ENCODE peak calls at places on chromosomes 1 and 21, in five cellular contexts. U is adrenal gland, S is HCT116, R is tibial nerve, M is fibroblast of lung. V is an unnamed sample. For H3K36me3 and H3K4me1, the result is how much of the 10 kb centered on the place peaks cover.

GRCh38 chr1:43423672-43424550 is 29.8 kb downstream of the HYI start:
- DNase-seq in M (no peak), U (no peak), R (no peak), S (peak), V (no peak)

GRCh38 chr1:10980841-10981727 is 31.4 kb upstream of the TARDBP start:
- DNase-seq in U (peak), M (peak), S (no peak), R (peak), V (no peak)

GRCh38 chr1:65147424-65148177 is 402 bp upstream of the AK4 start:
- DNase-seq in M (no peak), S (no peak), U (peak), R (no peak), V (no peak)

GRCh38 chr1:69648486-69648885 is 80.8 kb downstream of the LRRC7 start:
- DNase-seq in S (no peak), R (no peak), U (no peak), M (peak), V (no peak)

GRCh38 chr1:152517237-152517811 is 3.0 kb downstream of the CRCT1 start:
- DNase-seq in U (no peak), R (no peak), M (no peak), S (peak), V (no peak)

GRCh38 chr21:42309753-42310213 is 5.4 kb downstream of the TFF3 start:
- DNase-seq in S (peak), U (peak), M (peak), R (no peak), V (no peak)

GRCh38 chr1:108557311-108557710 is 2.6 kb upstream of the EEIG2 start:
- DNase-seq in M (no peak), U (no peak), S (no peak), R (no peak), V (no peak)

GRCh38 chr1:91325456-91325855 is 79.2 kb downstream of the HFM1 start:
- DNase-seq in S (no peak), R (no peak), U (no peak), M (no peak), V (no peak)

GRCh38 chr1:170881268-170882265 is 53.8 kb upstream of the MROH9 start:
- DNase-seq in S (peak), U (peak), M (peak), R (no peak), V (no peak)

GRCh38 chr1:7500381-7501258 is 270.5 kb upstream of the VAMP3 start:
- DNase-seq in M (no peak), R (no peak), U (no peak), S (no peak), V (no peak)

GRCh38 chr1:173856014-173856413 is 11.8 kb downstream of the GAS5 start:
- DNase-seq in U (no peak), S (no peak), R (no peak), M (no peak), V (no peak)

GRCh38 chr1:173861731-173862145 is 6.1 kb downstream of the GAS5 start:
- DNase-seq in U (no peak), R (no peak), S (no peak), M (no peak), V (no peak)

GRCh38 chr1:173856903-173857302 is 10.9 kb downstream of the GAS5 start:
- DNase-seq in U (no peak), M (no peak), R (no peak), S (no peak), V (no peak)

GRCh38 chr1:173860065-173860464 is 7.7 kb downstream of the GAS5 start:
- DNase-seq in R (no peak), M (no peak), S (no peak), U (no peak), V (no peak)

GRCh38 chr1:173857363-173857917 is 10.3 kb downstream of the GAS5 start:
- DNase-seq in S (no peak), R (no peak), U (no peak), M (no peak), V (no peak)
- H3K36me3 ChIP-seq in S (under half), R (half or more), U (under half), M (under half), V (under half)

DNA sequence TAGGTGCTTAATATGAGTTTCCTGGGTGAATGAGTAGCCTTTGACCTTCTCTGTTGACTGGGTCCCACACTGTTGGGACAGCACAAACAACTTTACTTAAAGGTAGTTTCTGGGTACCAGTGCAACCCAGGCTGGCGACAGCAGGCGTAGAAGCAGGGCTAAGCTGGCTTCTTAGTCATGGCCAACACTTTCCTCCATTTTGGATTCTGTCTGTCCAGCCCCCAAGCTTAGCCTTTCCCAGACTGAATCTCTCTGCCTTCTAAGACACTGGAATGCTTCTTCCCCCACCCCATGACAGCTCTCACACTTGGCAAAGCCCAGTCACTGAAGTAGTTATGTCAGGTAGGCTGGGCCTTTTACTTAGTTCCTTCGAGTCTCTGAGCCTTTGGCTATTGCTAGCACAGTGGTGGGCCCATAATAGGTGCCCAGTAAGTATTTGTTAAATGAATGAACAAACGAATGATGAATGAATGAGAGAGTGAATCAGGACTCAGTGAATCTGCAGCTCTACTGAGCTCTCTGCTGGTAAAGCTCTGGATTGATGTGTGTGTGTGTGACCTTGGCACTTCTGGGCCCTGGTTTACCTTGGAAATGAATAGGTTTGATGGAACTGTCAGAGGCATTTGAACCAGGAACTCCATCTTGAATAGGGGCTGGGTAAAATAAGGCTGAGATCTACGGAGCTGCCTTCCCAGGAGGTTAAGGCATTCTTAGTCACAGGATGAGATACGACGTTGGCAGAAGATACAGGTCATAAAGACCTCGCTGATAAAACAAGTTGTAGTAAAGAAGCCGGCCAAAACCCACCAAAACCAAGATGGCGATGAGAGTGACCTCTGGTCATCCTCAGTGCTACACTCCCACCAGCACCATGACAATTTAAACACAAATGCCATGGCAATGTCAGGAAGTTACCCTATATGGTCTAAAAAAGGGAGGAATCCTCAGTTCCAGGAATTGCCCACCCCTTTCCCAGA is 37.4 kb upstream of the ID3 start:
- DNase-seq in U (no peak), S (no peak), R (no peak), M (no peak), V (no peak)
- H3K4me1 ChIP-seq in U (under half), S (under half), R (under half), M (under half), V (under half)

GRCh38 chr1:222629921-222630535 is 12.1 kb downstream of the MIA3 start:
- DNase-seq in R (no peak), U (no peak), M (no peak), S (no peak), V (no peak)

GRCh38 chr1:222627232-222627631 is 9.3 kb downstream of the MIA3 start:
- DNase-seq in U (no peak), S (no peak), M (no peak), R (no peak), V (no peak)

GRCh38 chr1:222634180-222635013 is 16.5 kb downstream of the MIA3 start:
- DNase-seq in R (no peak), M (peak), S (peak), U (peak), V (no peak)

GRCh38 chr1:222631611-222632208 is 13.8 kb downstream of the MIA3 start:
- DNase-seq in R (no peak), M (no peak), S (no peak), U (no peak), V (no peak)

GRCh38 chr1:222632749-222633148 is 14.9 kb downstream of the MIA3 start:
- DNase-seq in U (no peak), M (no peak), R (no peak), S (no peak), V (no peak)
- H3K4me3 ChIP-seq in U (no peak), M (no peak), R (no peak), S (no peak), V (no peak)

GRCh38 chr1:77824694-77825355 is 45.4 kb downstream of the MIGA1 start:
- DNase-seq in R (no peak), U (no peak), M (no peak), S (no peak), V (no peak)
- H3K36me3 ChIP-seq in R (under half), U (under half), M (under half), S (under half), V (under half)

GRCh38 chr1:28260803-28261174 is 1.5 kb downstream of the SESN2 start:
- DNase-seq in R (no peak), M (no peak), U (no peak), S (no peak), V (no peak)
- H3K4me1 ChIP-seq in R (under half), M (under half), U (under half), S (under half), V (under half)

DNA sequence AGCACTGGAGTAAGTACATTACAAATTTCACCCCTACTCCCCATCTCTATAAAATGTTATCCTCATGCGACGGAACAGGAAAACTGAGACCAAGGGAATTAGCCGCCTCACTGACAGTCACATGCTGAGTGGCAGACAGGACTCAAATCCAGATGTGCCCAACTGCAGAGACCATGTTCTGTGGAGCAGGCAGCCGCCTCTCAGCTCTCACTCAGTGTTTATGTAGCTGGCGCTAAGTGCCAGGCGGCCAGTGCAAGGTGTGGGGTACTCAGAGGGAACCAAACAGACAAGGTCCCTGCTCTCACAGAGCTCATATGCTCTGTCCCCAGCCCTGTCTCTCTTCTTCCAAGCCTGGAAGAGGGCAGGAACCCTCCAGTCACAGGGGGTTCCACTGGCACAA is 5.1 kb downstream of the CAPZB start:
- DNase-seq in S (no peak), M (no peak), U (no peak), R (no peak), V (no peak)
- H3K4me3 ChIP-seq in S (no peak), M (no peak), U (no peak), R (no peak), V (no peak)

GRCh38 chr21:43973634-43973955 is 38.5 kb upstream of the TRAPPC10 start:
- DNase-seq in S (no peak), U (no peak), M (no peak), R (no peak), V (no peak)
- H3K36me3 ChIP-seq in S (under half), U (under half), M (under half), R (half or more), V (under half)

V was measured in esophagus squamous epithelium.